ENCODE peak calls at places on chromosomes 13 and 19, in ten cellular contexts. W is H54; F is skeletal muscle cell; R is amniotic stem cell; Q is GM04503; I is substantia nigra; V is activated T-helper 1 cell treated with Interleukin-2 at 50 U/mL for 16 hours; E is T-cell; B is activated CD4-positive, alpha-beta T cell treated with anti-CD3 and anti-CD28 coated beads, Interleukin-2, amount 50 U/mL, for 1 hour; S is choroid plexus epithelial cell. L is an unnamed sample.

GRCh38 chr13:73171926-73172325 is 113.1 kb downstream of the KLF5 start:
- DNase-seq in W (no peak), F (peak), R (no peak), Q (no peak), I (no peak), V (no peak), E (no peak), B (no peak), S (peak), L (no peak)

GRCh38 chr19:55647732-55648656 is at the start of gene CCDC106:
- DNase-seq in W (no peak), F (peak), R (no peak), Q (no peak), I (peak), V (no peak), E (no peak), B (peak), S (peak), L (no peak)

GRCh38 chr19:29535432-29535831 is 9.6 kb downstream of the VSTM2B start:
- DNase-seq in W (no peak), F (no peak), R (no peak), Q (no peak), I (no peak), V (no peak), E (no peak), B (no peak), S (no peak), L (no peak)

GRCh38 chr13:52686381-52686780 is 33.7 kb downstream of the SUGT1 start:
- DNase-seq in W (no peak), F (no peak), R (no peak), Q (no peak), I (no peak), V (no peak), E (no peak), B (no peak), S (peak), L (no peak)

GRCh38 chr13:22487932-22488331 is 692.8 kb upstream of the SGCG start:
- DNase-seq in W (no peak), F (no peak), R (no peak), Q (no peak), I (no peak), V (no peak), E (no peak), B (no peak), S (no peak), L (no peak)

GRCh38 chr19:51652266-51652665 is 5.6 kb upstream of the SIGLEC14 start:
- DNase-seq in W (no peak), F (no peak), R (no peak), Q (no peak), I (no peak), V (no peak), E (no peak), B (no peak), S (no peak), L (no peak)

GRCh38 chr13:65943711-65944110 is 1286.4 kb downstream of the PCDH9 start:
- DNase-seq in W (no peak), F (peak), R (no peak), Q (no peak), I (no peak), V (no peak), E (no peak), B (no peak), S (peak), L (no peak)

GRCh38 chr13:22506286-22506685 is 674.5 kb upstream of the SGCG start:
- DNase-seq in W (no peak), F (no peak), R (no peak), Q (no peak), I (no peak), V (no peak), E (no peak), B (no peak), S (no peak), L (no peak)

GRCh38 chr13:103615778-103616177 is 549.6 kb upstream of the SLC10A2 start:
- DNase-seq in W (no peak), F (no peak), R (no peak), Q (no peak), I (no peak), V (no peak), E (no peak), B (no peak), S (no peak), L (no peak)

GRCh38 chr19:53639471-53639870 is 7.7 kb downstream of the DPRX start:
- DNase-seq in W (no peak), F (no peak), R (no peak), Q (no peak), I (no peak), V (no peak), E (no peak), B (no peak), S (no peak), L (no peak)

GRCh38 chr13:101514695-101515275 is 62.3 kb downstream of the ITGBL1 start:
- DNase-seq in W (no peak), F (no peak), R (no peak), Q (no peak), I (peak), V (no peak), E (no peak), B (peak), S (peak), L (no peak)

GRCh38 chr19:19636573-19636972 is 6.9 kb downstream of the GMIP start:
- DNase-seq in W (no peak), F (no peak), R (no peak), Q (no peak), I (no peak), V (no peak), E (no peak), B (no peak), S (no peak), L (no peak)

L was measured in T-helper 17 cell.